ENCODE peak calls at places on chromosomes 4 and X, in eight cellular contexts. V, K, T, R, M, F, N and O are unnamed samples. For H3K9me3, the result is how much of the 10 kb centered on the place peaks cover.

GRCh38 chrX:111010151-111010550 is 85.8 kb upstream of the PAK3 start:
- DNase-seq in M (no peak), R (no peak), T (no peak), K (no peak), N (no peak), V (no peak), F (no peak), O (no peak)

GRCh38 chrX:79161655-79162054 is 17.2 kb downstream of the GPR174 start:
- DNase-seq in F (no peak), V (no peak), T (peak), K (no peak), N (no peak), R (no peak), M (peak), O (no peak)

GRCh38 chr4:133802741-133803140 is 398.8 kb downstream of the PABPC4L start:
- DNase-seq in R (no peak), M (no peak), T (no peak), F (peak), N (no peak), V (peak), K (peak), O (no peak)

GRCh38 chr4:75637176-75637575 is 6.8 kb upstream of the CDKL2 start:
- DNase-seq in T (no peak), F (peak), K (peak), V (peak), M (no peak), N (no peak), R (no peak), O (no peak)

GRCh38 chr4:15749001-15749400 is 29.1 kb upstream of the CD38 start:
- DNase-seq in N (no peak), V (no peak), R (no peak), K (no peak), M (no peak), T (no peak), F (no peak), O (no peak)

GRCh38 chr4:167885071-167885470 is 207.3 kb upstream of the ANXA10 start:
- DNase-seq in K (no peak), R (no peak), N (no peak), V (peak), M (no peak), F (no peak), T (no peak), O (no peak)

GRCh38 chr4:145782756-145783155 is 102.8 kb downstream of the C4orf51 start:
- DNase-seq in V (no peak), T (no peak), K (no peak), F (no peak), R (no peak), N (no peak), M (no peak), O (no peak)

GRCh38 chr4:134001057-134001456 is 200.5 kb downstream of the PABPC4L start:
- DNase-seq in M (no peak), N (no peak), T (no peak), F (no peak), V (no peak), K (no peak), R (no peak), O (no peak)

GRCh38 chr4:95536650-95537049 is 12.1 kb downstream of the UNC5C start:
- DNase-seq in N (no peak), F (no peak), R (no peak), M (no peak), T (no peak), K (no peak), V (no peak), O (no peak)

GRCh38 chrX:71251456-71251973 is 2.4 kb downstream of the ZMYM3 start:
- DNase-seq in K (no peak), T (peak), F (no peak), R (no peak), M (no peak), V (no peak), N (no peak), O (no peak)

GRCh38 chr4:70280567-70280966 is 38.2 kb downstream of the CSN3 start:
- DNase-seq in K (no peak), M (no peak), V (no peak), T (no peak), F (no peak), N (no peak), R (no peak), O (no peak)

GRCh38 chrX:40096395-40097091 is 1.2 kb downstream of the BCOR start:
- DNase-seq in K (peak), M (peak), V (peak), F (no peak), T (peak), N (no peak), R (no peak), O (no peak)

GRCh38 chr4:159023741-159024140 is 79.1 kb upstream of the RAPGEF2 start:
- DNase-seq in M (no peak), T (no peak), R (no peak), F (no peak), N (no peak), K (no peak), V (no peak), O (no peak)

GRCh38 chr4:3527914-3528876 is 4.0 kb downstream of the LRPAP1 start:
- DNase-seq in R (no peak), V (no peak), K (no peak), F (no peak), N (no peak), T (no peak), M (no peak), O (no peak)

GRCh38 chr4:74105656-74106275 is 6.8 kb upstream of the CXCL2 start:
- DNase-seq in T (no peak), V (no peak), N (no peak), R (no peak), M (no peak), F (no peak), K (peak), O (no peak)

GRCh38 chrX:68846536-68846935 is 17.7 kb downstream of the EFNB1 start:
- DNase-seq in K (no peak), T (no peak), N (no peak), R (no peak), V (peak), M (no peak), F (no peak), O (no peak)

GRCh38 chrX:68851082-68851481 is 22.3 kb downstream of the EFNB1 start:
- DNase-seq in K (no peak), N (no peak), V (no peak), T (no peak), R (no peak), M (no peak), F (no peak), O (no peak)

GRCh38 chrX:68848189-68848940 is 19.5 kb downstream of the EFNB1 start:
- DNase-seq in V (no peak), N (no peak), R (no peak), T (no peak), M (no peak), F (no peak), K (no peak), O (no peak)

GRCh38 chrX:68843992-68844391 is 15.2 kb downstream of the EFNB1 start:
- DNase-seq in V (no peak), K (no peak), N (no peak), F (no peak), M (no peak), R (no peak), T (no peak), O (no peak)

DNA sequence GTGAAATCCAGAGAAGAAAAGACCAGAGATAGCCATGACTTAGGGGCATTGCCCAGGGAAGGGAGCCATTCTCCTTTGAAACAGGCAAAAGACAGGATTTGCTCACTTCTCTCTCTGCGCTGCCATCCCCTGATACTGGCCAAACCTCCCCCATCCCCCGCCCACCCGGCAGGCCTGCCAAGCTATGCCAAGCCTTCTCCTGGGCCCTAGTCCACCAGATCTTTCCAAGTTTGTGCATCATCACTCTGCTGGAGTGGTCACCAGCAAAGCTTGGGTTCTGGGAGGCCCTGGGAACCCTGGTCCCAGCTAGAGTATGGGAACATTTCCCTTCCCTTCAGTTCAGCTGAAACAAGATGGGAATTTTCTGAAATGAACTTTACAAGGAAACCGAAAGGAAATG is 18.4 kb downstream of the EFNB1 start:
- DNase-seq in R (no peak), T (no peak), F (no peak), K (no peak), M (no peak), N (no peak), V (no peak), O (no peak)
- H3K4me3 ChIP-seq in R (no peak), T (no peak), F (no peak), K (no peak), M (no peak), N (no peak), V (no peak), O (no peak)

DNA sequence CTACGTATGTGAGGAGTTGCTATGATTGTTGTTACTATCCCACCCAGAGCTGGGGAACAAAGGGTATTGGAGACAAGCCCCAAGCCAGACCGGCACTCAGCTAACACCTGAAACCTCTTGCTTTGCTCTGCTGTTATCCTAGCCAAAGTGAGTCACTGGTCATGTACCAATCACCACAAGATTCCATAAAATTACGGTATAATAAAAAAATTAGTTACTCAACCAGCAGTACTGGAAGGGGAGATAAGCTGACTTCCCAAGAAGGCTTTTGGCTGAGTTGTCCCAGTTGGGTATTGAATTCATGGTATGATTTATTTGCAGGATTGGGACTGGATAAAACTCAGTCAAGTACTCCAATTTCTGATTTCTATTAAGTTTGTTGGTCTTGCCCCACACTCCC is 5.3 kb downstream of the EDA2R start:
- DNase-seq in N (no peak), T (no peak), K (peak), V (peak), F (peak), R (no peak), M (no peak), O (no peak)
- H3K4me2 ChIP-seq in N (no peak), T (no peak), K (peak), V (peak), F (peak), R (no peak), M (no peak), O (no peak)

GRCh38 chrX:154661200-154661599 is 7.8 kb upstream of the CTAG2 start:
- DNase-seq in N (no peak), V (peak), R (no peak), T (no peak), M (no peak), K (no peak), F (no peak), O (no peak)
- H3K9me3 ChIP-seq in N (under half), V (under half), R (under half), T (under half), M (under half), K (under half), F (under half), O (under half)

DNA sequence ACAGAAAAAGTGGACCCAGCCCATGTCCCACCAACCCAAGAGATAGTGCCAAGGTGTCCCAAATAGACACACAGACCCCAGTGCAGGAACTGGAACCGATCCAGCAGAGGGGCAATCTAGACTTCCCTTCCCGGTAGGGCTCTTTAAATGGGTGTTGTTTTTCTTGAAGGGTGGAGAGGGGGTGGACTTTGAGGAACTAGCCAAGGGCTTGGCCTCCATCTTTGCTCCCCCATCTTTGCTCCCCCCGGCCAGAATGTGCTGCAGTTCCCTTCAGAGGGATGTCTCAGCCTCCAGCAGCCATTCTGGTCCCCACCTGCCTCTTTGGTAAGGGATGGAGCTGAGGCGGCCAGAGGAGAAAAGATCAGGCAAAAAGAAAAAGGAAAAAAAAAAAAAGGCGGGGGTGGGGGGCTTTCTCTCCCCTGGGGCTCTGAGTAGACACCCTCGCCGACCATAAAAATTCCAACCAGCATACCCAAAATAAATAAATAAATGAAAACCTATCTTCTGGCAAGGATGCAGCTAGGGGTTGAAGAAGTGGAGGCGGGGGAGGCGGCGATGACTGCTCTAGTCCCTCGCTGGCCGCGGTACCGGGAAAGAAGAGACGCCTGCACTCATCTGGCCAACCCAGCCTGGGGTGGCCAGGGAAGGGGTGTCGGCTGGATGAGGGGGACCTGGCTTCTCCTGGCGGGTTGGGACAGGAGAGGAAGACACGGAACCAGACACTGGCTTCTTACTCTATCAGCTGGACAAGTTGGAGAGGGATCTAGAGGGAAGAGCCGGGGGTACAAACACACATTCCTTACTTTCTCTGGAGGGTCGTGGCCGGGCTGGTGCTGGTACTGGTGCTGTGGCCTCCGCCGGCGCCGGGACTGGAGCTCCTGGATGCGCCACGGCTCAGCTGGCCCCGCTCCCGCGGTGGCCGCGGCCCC is 38.5 kb upstream of the IQSEC2 start:
- DNase-seq in N (no peak), M (no peak), F (no peak), V (no peak), T (no peak), R (no peak), K (no peak), O (no peak)
- H3K4me3 ChIP-seq in N (no peak), M (no peak), F (peak), V (peak), T (no peak), R (peak), K (peak), O (peak)

GRCh38 chr4:55080174-55080865 is 45.1 kb downstream of the KDR start:
- DNase-seq in T (no peak), V (no peak), F (peak), M (no peak), K (peak), N (no peak), R (no peak), O (no peak)
- H3K4me2 ChIP-seq in T (no peak), V (no peak), F (peak), M (no peak), K (no peak), N (no peak), R (no peak), O (no peak)

GRCh38 chrX:9467751-9468150 is 2.9 kb downstream of the TBL1X start:
- DNase-seq in M (no peak), V (peak), K (no peak), N (no peak), R (no peak), T (no peak), F (no peak), O (no peak)

GRCh38 chrX:9466711-9467110 is 1.9 kb downstream of the TBL1X start:
- DNase-seq in V (no peak), R (no peak), K (no peak), T (no peak), N (no peak), M (no peak), F (no peak), O (no peak)

GRCh38 chrX:9466115-9466495 is 1.2 kb downstream of the TBL1X start:
- DNase-seq in V (peak), N (no peak), F (no peak), K (peak), M (peak), R (no peak), T (no peak), O (no peak)

GRCh38 chrX:9465380-9466114 is 689 bp downstream of the TBL1X start:
- DNase-seq in R (no peak), K (no peak), T (peak), F (no peak), M (peak), V (no peak), N (no peak), O (no peak)

DNA sequence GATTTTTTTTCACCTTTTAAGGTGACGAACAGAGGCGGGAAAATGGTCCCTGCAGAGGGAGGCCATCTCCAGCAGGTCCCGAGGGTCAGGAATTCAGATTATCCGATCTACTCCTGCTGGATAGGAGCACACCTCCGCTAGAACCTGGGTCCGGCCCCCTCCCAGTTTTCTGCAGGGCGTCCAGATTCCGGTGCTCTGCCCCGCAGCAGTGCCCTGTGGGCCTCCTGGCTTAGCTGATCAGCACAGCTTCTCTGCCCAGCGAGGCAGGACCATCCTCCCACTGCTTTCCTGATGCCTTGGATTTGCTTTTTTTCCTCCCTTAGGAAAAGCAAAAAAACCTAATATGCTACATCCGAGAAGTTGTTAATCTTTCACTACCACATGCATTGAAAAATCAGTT is 2.3 kb downstream of the TBL1X start:
- DNase-seq in M (no peak), V (no peak), K (peak), T (no peak), F (no peak), N (no peak), R (no peak), O (no peak)
- H3K9me3 ChIP-seq in M (under half), V (under half), K (under half), T (under half), F (under half), N (under half), R (under half), O (under half)

GRCh38 chrX:154446430-154446829 is 2.5 kb downstream of the FAM50A start:
- DNase-seq in V (no peak), R (no peak), M (no peak), N (no peak), F (no peak), K (no peak), T (no peak), O (no peak)

GRCh38 chrX:154450312-154450711 is 6.4 kb downstream of the FAM50A start:
- DNase-seq in F (no peak), T (no peak), R (no peak), V (no peak), K (no peak), M (no peak), N (no peak), O (no peak)

GRCh38 chrX:154445776-154446175 is 1.8 kb downstream of the FAM50A start:
- DNase-seq in N (no peak), R (no peak), T (no peak), K (no peak), M (no peak), F (no peak), V (no peak), O (no peak)

GRCh38 chrX:154449618-154450017 is 5.7 kb downstream of the FAM50A start:
- DNase-seq in V (no peak), R (no peak), T (no peak), F (no peak), N (no peak), K (no peak), M (no peak), O (no peak)

DNA sequence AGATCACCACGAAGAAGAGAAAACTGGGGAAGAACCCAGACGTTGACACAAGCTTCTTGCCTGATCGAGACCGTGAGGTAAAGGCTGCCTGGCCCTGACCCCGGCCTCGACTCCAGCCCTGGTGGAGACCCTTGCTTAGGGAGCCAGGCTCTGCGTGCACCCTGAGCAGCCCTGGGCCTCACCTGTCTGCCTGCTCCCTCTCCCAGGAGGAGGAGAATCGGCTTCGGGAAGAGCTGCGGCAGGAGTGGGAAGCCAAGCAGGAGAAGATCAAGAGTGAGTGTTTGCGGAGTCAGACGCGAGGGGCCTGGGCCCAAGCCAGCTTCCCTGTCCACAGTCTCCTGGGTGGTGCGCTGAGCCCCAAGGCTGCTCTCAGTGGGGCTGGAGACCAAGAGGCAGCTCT is 4.5 kb downstream of the FAM50A start:
- DNase-seq in R (no peak), K (no peak), T (no peak), V (no peak), N (no peak), F (no peak), M (no peak), O (no peak)
- H3K4me3 ChIP-seq in R (no peak), K (no peak), T (no peak), V (no peak), N (no peak), F (no peak), M (no peak), O (no peak)

DNA sequence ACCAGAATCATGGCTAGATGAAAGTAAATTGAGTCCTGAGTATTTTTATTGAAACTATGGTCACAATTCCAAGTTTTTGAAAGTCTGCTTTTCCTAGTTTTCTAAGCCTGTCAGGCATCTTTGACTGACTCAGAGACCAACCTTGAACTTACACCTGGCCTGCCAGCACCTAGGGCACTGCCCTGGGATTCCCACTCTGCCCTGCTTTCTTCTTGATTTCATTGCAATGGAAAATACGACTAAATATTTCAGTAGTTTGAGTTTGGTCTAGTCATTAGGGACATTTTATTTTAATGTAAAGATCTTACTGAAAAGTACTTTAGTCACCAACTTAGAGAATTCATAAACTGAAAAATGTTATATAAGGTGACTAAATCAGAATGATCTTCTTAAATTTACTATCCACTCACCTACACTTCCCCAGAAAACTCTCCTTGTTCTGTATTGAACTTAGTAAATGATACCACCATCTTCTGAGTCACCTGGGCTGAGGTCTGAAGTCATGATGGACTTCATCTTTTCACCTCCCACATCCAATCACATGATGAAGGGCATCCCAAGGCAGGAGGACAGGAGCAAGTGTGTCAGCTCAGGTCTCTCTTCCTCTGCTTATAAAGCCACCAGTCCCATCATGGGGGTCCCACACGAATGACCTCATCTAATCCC is 11.6 kb upstream of the PYURF start:
- DNase-seq in R (no peak), T (no peak), M (no peak), K (no peak), V (no peak), N (no peak), F (no peak), O (no peak)
- H3K4me2 ChIP-seq in R (no peak), T (no peak), M (no peak), K (peak), V (no peak), N (no peak), F (peak), O (peak)